ENCODE peak calls at places on chromosomes 5 and 9, in six cellular contexts. A, K, O, H, S and W are unnamed samples.
A peak's percentile ranks its signal among the peaks of the same experiment; 100 is the strongest.

GRCh38 chr9:81506941-81507864 is 182.1 kb downstream of the TLE1 start:
- DNase-seq in H (no peak), A (no peak), S (no peak), O (no peak), K (no peak), W (no peak)

GRCh38 chr9:126805546-126806262 is 864 bp downstream of the ZBTB43 start:
- DNase-seq in O (peak; percentile 56), K (no peak), A (peak; percentile 16), H (peak; percentile 81), S (no peak), W (peak; percentile 39)

GRCh38 chr9:113594484-113595299 is 131.2 kb downstream of the RGS3 start:
- DNase-seq in O (no peak), A (no peak), S (no peak), H (peak; percentile 70), K (no peak), W (no peak)

GRCh38 chr5:141747646-141748229 is 65.7 kb upstream of the ARAP3 start:
- DNase-seq in H (no peak), A (no peak), S (no peak), O (no peak), K (no peak), W (peak; percentile 28)

GRCh38 chr9:14180077-14180941 is 133.6 kb downstream of the NFIB start:
- DNase-seq in S (no peak), O (peak; percentile 35), H (no peak), A (no peak), K (no peak), W (no peak)

GRCh38 chr9:112032733-112033132 is 136.1 kb downstream of the UGCG start:
- DNase-seq in O (no peak), S (no peak), H (peak; percentile 40), A (no peak), K (no peak), W (no peak)

GRCh38 chr9:14661421-14662059 is 31.7 kb downstream of the ZDHHC21 start:
- DNase-seq in A (no peak), S (no peak), O (no peak), H (peak; percentile 27), K (no peak), W (no peak)

GRCh38 chr9:76583256-76583655 is 124.3 kb downstream of the GCNT1 start:
- DNase-seq in O (no peak), K (no peak), A (no peak), S (no peak), H (no peak), W (no peak)

GRCh38 chr5:39717186-39717897 is 292.6 kb upstream of the DAB2 start:
- DNase-seq in H (peak; percentile 71), A (no peak), S (peak; percentile 39), K (no peak), O (no peak), W (no peak)

GRCh38 chr5:30890377-30890776 is 303.1 kb upstream of the CDH6 start:
- DNase-seq in S (no peak), O (no peak), A (no peak), H (no peak), K (no peak), W (no peak)

GRCh38 chr9:107635803-107636174 is 146.2 kb upstream of the KLF4 start:
- DNase-seq in A (no peak), S (no peak), K (no peak), H (no peak), O (no peak), W (no peak)

GRCh38 chr9:110340306-110340705 is 2.6 kb upstream of the TXNDC8 start:
- DNase-seq in K (no peak), H (peak; percentile 41), A (no peak), S (no peak), O (no peak), W (no peak)

GRCh38 chr9:110731437-110732028 is 62.9 kb downstream of the MUSK start:
- DNase-seq in A (no peak), O (no peak), S (no peak), H (peak; percentile 17), K (no peak), W (no peak)

GRCh38 chr9:89662718-89663246 is 58.0 kb downstream of the GADD45G start:
- DNase-seq in O (no peak), S (no peak), H (no peak), A (no peak), K (no peak), W (no peak)

GRCh38 chr9:79701651-79702050 is 129.9 kb downstream of the TLE4 start:
- DNase-seq in H (no peak), S (no peak), K (no peak), A (no peak), O (no peak), W (no peak)

GRCh38 chr5:118918232-118918631 is 70.1 kb downstream of the DTWD2 start:
- DNase-seq in S (no peak), A (no peak), K (no peak), O (no peak), H (no peak), W (no peak)

GRCh38 chr5:66828046-66828550 is 231.9 kb downstream of the MAST4 start:
- DNase-seq in A (no peak), H (no peak), K (no peak), S (no peak), O (no peak), W (no peak)

GRCh38 chr5:144028058-144028457 is 142.4 kb downstream of the YIPF5 start:
- DNase-seq in H (peak; percentile 89), O (no peak), A (no peak), S (peak; percentile 65), K (no peak), W (no peak)

GRCh38 chr9:124084087-124084486 is 72.5 kb downstream of the LHX2 start:
- DNase-seq in H (no peak), S (no peak), A (no peak), K (no peak), O (no peak), W (no peak)

GRCh38 chr9:110427497-110428104 is 89.9 kb upstream of the TXNDC8 start:
- DNase-seq in S (no peak), H (peak; percentile 69), K (no peak), A (no peak), O (peak; percentile 35), W (no peak)

GRCh38 chr5:91049800-91050199 is 333.3 kb downstream of the ARRDC3 start:
- DNase-seq in O (no peak), K (no peak), A (peak; percentile 42), S (peak; percentile 9), H (peak; percentile 75), W (no peak)

GRCh38 chr9:125446581-125447094 is 185.0 kb downstream of the GAPVD1 start:
- DNase-seq in S (no peak), K (no peak), H (no peak), A (no peak), O (no peak), W (peak; percentile 52)

GRCh38 chr5:169004551-169004950 is 296.4 kb downstream of the SLIT3 start:
- DNase-seq in S (no peak), H (peak; percentile 33), O (no peak), A (no peak), K (no peak), W (no peak)

GRCh38 chr9:121353246-121353975 is 16.6 kb downstream of the STOM start:
- DNase-seq in K (no peak), H (no peak), O (no peak), S (no peak), A (no peak), W (no peak)

GRCh38 chr9:4489919-4490704 is at the start of gene SLC1A1:
- DNase-seq in S (no peak), A (no peak), H (peak; percentile 76), O (peak; percentile 67), K (no peak), W (peak; percentile 24)

GRCh38 chr9:136324501-136325300 is 2.6 kb upstream of the GPSM1 start:
- DNase-seq in H (no peak), A (no peak), O (peak; percentile 70), S (no peak), K (no peak), W (no peak)
- TF ChIP-seq CTCF in H (no peak), A (no peak), O (peak; percentile 26), S (no peak), K (no peak), W (no peak)

DNA sequence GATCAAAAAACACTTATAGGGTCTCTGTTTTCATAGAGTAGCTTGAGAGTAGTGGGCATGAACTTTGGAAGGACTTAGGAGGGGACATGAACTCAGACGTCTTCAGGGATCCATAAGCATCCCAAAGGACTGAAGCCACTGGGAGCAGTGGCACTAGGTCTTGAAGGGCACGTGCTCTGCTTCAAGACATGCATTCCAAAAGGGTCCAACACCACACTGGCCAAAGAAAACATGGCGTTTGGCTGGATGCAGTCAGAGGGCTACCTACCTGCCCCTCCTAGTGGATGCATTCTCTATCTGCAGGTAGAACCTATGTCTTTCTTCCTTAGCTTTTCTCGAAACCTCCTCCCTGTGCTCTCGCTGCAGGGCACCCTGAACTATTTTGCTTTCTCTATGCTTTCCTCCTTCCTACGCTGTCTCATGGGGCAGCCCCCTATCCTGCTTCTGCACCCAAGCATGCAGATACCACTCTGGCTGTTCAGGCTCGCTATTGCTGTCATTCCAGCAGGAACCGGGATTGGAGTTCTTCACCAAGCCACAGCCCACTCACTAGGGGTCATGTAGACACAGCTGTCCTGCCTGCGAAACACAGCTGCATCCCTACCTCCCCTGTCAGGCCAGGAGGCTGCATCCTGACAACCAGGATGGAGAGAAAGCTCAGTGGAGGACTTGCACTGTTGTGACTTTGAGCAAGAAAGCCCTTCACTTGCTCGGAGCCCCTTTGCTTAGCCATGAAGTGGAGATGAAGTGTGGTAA is 11.9 kb downstream of the FAM240B start:
- DNase-seq in H (no peak), K (no peak), A (no peak), S (no peak), O (no peak), W (no peak)
- TF ChIP-seq CTCF in H (no peak), K (peak; percentile 59), A (peak; percentile 53), S (peak; percentile 5), O (no peak), W (no peak)

DNA sequence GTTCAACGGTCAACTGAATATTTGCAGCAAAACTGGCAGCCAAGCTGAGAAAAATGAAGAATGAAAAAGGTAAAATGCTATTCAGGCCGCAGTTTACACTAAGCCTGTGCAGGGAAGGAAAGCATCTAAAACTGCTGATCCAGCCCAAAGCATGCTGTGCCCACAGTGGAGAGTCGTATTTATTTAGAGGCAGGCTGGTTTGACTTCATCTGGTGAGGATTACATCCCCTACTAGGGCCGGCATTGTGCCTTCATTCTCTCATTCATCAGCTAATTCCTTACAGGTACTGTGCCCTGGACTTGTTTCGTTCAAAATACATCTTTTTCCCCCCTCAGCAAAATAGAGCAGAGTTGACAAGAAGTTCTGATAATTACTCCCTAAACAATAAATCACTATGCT is 137.5 kb upstream of the DAP start:
- DNase-seq in S (no peak), A (no peak), O (no peak), H (no peak), K (no peak), W (no peak)
- TF ChIP-seq CTCF in S (no peak), A (no peak), O (no peak), H (no peak), K (no peak), W (no peak)

DNA sequence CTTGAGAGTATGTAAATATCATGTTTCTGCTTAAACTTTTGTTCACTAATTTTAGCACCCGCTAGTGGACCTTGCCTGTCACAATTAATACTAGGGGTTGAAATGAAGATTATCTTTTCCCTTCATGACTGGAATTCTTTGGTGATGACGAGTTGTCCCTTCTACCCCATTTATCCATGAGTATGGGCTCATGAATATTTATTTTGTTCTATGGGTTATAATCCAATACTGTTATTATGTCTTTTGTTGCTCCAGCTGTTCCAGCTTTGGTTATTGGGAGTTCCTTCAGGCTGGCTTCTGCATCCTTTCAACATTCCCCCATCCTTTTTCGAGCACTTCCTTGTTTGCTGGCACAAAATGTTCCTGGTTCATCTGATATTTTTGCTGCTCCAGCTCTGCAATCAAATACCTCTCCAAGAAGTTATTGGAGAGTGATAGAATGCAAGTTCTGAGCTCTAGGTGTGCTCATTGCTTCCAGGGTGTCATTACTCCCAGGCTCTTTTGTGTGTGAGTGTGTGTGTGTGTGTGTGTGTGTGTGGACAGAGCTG is 19.7 kb upstream of the ARHGEF28 start:
- DNase-seq in S (no peak), K (no peak), A (no peak), H (peak; percentile 29), O (no peak), W (no peak)
- TF ChIP-seq CTCF in S (no peak), K (no peak), A (no peak), H (no peak), O (no peak), W (no peak)